ENCODE peak calls at places on chromosomes 11 and 22, in eight cellular contexts. A, C, T, S, W, F, K and G are unnamed samples.

GRCh38 chr11:7019500-7020182 is 505 bp downstream of the ZNF214 start:
- DNase-seq in A (no peak), C (no peak), T (peak; percentile 21), S (peak; percentile 23), W (peak; percentile 51), F (no peak), K (peak; percentile 7), G (peak; percentile 53)

GRCh38 chr11:35893796-35894475 is 49.9 kb upstream of the LDLRAD3 start:
- DNase-seq in A (no peak), C (no peak), T (no peak), S (no peak), W (no peak), F (peak; percentile 95), K (peak; percentile 7), G (peak; percentile 68)

GRCh38 chr22:44913198-44913983 is 96.4 kb downstream of the PHF21B start:
- DNase-seq in A (no peak), C (no peak), T (no peak), S (no peak), W (peak; percentile 36), F (no peak), K (no peak), G (no peak)

GRCh38 chr11:639324-639977 is 2.4 kb downstream of the DRD4 start:
- DNase-seq in A (no peak), C (no peak), T (no peak), S (no peak), W (no peak), F (no peak), K (no peak), G (no peak)

GRCh38 chr22:40107756-40108437 is 69.8 kb upstream of the TNRC6B start:
- DNase-seq in A (no peak), C (peak; percentile 4), T (peak; percentile 19), S (peak; percentile 18), W (no peak), F (peak; percentile 40), K (no peak), G (no peak)

GRCh38 chr11:100556781-100557180 is 130.3 kb upstream of the ARHGAP42 start:
- DNase-seq in A (no peak), C (no peak), T (no peak), S (no peak), W (no peak), F (no peak), K (no peak), G (no peak)

GRCh38 chr11:16862733-16863132 is 124.3 kb downstream of the C11orf58 start:
- DNase-seq in A (no peak), C (no peak), T (no peak), S (no peak), W (no peak), F (no peak), K (no peak), G (no peak)

GRCh38 chr22:32979606-32980005 is 78.6 kb downstream of the SYN3 start:
- DNase-seq in A (no peak), C (no peak), T (no peak), S (peak; percentile 46), W (no peak), F (no peak), K (no peak), G (no peak)

GRCh38 chr11:44950625-44951472 is at the start of gene TP53I11:
- DNase-seq in A (peak; percentile 57), C (no peak), T (peak; percentile 89), S (peak; percentile 60), W (peak; percentile 91), F (peak; percentile 63), K (peak; percentile 80), G (peak; percentile 88)

GRCh38 chr11:35483131-35483800 is 42.1 kb downstream of the PAMR1 start:
- DNase-seq in A (no peak), C (no peak), T (no peak), S (no peak), W (no peak), F (no peak), K (no peak), G (no peak)

GRCh38 chr11:91802475-91802874 is 422.1 kb upstream of the FAT3 start:
- DNase-seq in A (no peak), C (no peak), T (no peak), S (no peak), W (no peak), F (no peak), K (no peak), G (no peak)

GRCh38 chr11:12157241-12157661 is 46.9 kb downstream of the MICAL2 start:
- DNase-seq in A (no peak), C (no peak), T (no peak), S (peak; percentile 29), W (no peak), F (peak; percentile 11), K (no peak), G (no peak)

GRCh38 chr11:125168875-125169537 is 4.5 kb downstream of the PKNOX2 start:
- DNase-seq in A (no peak), C (no peak), T (no peak), S (peak; percentile 49), W (no peak), F (no peak), K (no peak), G (no peak)

GRCh38 chr11:109914809-109915653 is 178.2 kb upstream of the ZC3H12C start:
- DNase-seq in A (no peak), C (peak; percentile 10), T (no peak), S (no peak), W (no peak), F (peak; percentile 75), K (no peak), G (no peak)

GRCh38 chr11:12243511-12243910 is 133.1 kb downstream of the MICAL2 start:
- DNase-seq in A (no peak), C (no peak), T (no peak), S (no peak), W (no peak), F (no peak), K (no peak), G (no peak)

GRCh38 chr11:95057959-95058358 is 8.7 kb downstream of the KDM4F start:
- DNase-seq in A (no peak), C (no peak), T (no peak), S (no peak), W (no peak), F (no peak), K (no peak), G (no peak)

GRCh38 chr11:12455938-12456337 is 78.6 kb downstream of the PARVA start:
- DNase-seq in A (no peak), C (no peak), T (no peak), S (peak; percentile 23), W (no peak), F (no peak), K (no peak), G (no peak)

GRCh38 chr11:66421492-66422205 is 814 bp downstream of the NPAS4 start:
- DNase-seq in A (peak; percentile 90), C (no peak), T (peak; percentile 90), S (peak; percentile 95), W (peak; percentile 88), F (peak; percentile 93), K (peak; percentile 82), G (peak; percentile 93)

GRCh38 chr11:16853266-16853665 is 114.8 kb downstream of the C11orf58 start:
- DNase-seq in A (no peak), C (no peak), T (no peak), S (no peak), W (no peak), F (no peak), K (no peak), G (no peak)

GRCh38 chr22:49262167-49262566 is 565.5 kb downstream of the BRD1 start:
- DNase-seq in A (no peak), C (no peak), T (no peak), S (no peak), W (no peak), F (no peak), K (no peak), G (no peak)

GRCh38 chr11:87063982-87064381 is 26.2 kb downstream of the TMEM135 start:
- DNase-seq in A (no peak), C (no peak), T (no peak), S (no peak), W (no peak), F (peak; percentile 56), K (no peak), G (no peak)

DNA sequence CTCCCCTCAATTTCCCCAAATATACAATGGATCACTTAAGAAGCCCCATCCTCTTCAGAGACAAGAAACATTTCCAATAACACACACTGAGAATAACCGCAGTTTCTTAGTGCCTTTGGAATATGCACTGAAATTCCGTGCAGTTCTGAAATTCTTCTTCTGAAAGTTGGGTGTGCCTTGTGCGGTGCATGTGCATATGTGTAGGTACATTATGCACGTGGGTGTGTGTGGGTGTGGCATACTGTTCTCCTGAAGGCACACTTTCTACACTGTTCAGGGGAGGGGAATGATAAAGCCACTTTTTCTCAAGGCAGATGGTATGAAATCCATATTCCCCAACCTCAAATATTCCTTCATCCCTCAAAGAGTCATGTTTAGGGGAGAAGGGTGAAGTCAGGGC is 1.7 kb downstream of the EXPH5 start:
- DNase-seq in A (no peak), C (no peak), T (no peak), S (no peak), W (no peak), F (no peak), K (no peak), G (no peak)
- H3K27ac ChIP-seq in A (no peak overlapping the region), C (no peak overlapping the region), T (no peak overlapping the region), S (no peak overlapping the region), W (no peak overlapping the region), F (no peak overlapping the region), K (no peak overlapping the region), G (no peak overlapping the region)

DNA sequence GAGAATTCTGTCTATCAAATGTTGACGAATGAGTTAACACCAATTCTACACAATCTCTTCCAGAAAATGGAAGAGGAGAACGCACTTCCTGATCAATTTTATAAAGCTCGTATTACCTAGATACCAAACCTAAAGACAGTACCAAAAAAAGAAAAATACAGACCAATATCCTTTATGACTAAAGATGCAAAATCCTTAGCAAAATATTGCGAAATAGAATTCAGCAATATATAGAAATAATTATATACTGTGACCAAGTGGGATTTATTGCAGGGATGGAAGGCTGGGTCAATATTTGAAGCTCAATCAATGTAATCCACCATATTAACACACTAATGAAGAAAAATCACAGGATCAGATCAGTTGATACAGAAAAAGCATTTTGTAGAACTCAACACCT is 25.6 kb downstream of the SMARCB1 start:
- DNase-seq in A (no peak), C (no peak), T (no peak), S (no peak), W (no peak), F (no peak), K (no peak), G (no peak)
- H3K4me1 ChIP-seq in A (no peaks in the 10 kb centered on the region), C (no peaks in the 10 kb centered on the region), T (peaks cover 18% of the 10 kb centered on the region), S (no peaks in the 10 kb centered on the region), W (no peaks in the 10 kb centered on the region), F (no peaks in the 10 kb centered on the region), K (no peaks in the 10 kb centered on the region), G (no peaks in the 10 kb centered on the region)

GRCh38 chr22:46238541-46238940 is 11.6 kb downstream of the CDPF1 start:
- DNase-seq in A (no peak), C (no peak), T (no peak), S (no peak), W (no peak), F (no peak), K (no peak), G (peak; percentile 50)
- H3K4me3 ChIP-seq in A (no peak overlapping the region), C (no peak overlapping the region), T (no peak overlapping the region), S (no peak overlapping the region), W (no peak overlapping the region), F (no peak overlapping the region), K (no peak overlapping the region), G (no peak overlapping the region)

DNA sequence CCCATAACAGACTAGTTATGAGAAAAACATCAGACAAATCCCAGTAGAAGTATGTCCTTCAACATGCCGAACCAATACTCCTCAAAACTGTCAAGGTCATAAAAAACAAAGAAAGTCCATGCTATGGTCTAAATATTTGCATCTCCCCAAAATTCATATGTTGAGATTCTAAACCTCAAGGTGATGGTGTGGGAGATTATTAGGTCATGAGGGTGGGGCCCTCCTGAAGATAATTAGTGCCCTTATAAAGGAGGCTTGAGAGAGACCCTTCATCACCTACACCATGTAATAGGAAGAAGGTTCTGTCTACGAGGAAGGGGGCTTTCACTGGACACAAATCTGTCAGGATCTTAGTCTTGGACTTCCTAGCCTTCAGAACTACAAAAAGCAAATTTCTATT is 118.6 kb upstream of the GUCY1A2 start:
- DNase-seq in A (no peak), C (no peak), T (no peak), S (no peak), W (no peak), F (no peak), K (no peak), G (no peak)
- H3K27ac ChIP-seq in A (no peak overlapping the region), C (no peak overlapping the region), T (no peak overlapping the region), S (no peak overlapping the region), W (no peak overlapping the region), F (no peak overlapping the region), K (no peak overlapping the region), G (no peak overlapping the region)